ENCODE peak calls at places on chromosomes 13 and 19, in six cellular contexts. Z is activated T-helper 9 cell treated with anti-CD3 and anti-CD28 coated beads, Interleukin-2, amount 50 U/mL, for 16 hours; W is psoas muscle; G is hippocampal formation; H is CD4-positive, alpha-beta T cell; N is stimulated activated CD8-positive, alpha-beta memory T cell treated with anti-CD3 and anti-CD28 coated beads, Interleukin-7, amount 100 ng/mL, for 1 hour. A is an unnamed sample.

GRCh38 chr13:110856941-110857835 is 57.7 kb downstream of the ANKRD10 start:
- DNase-seq in Z (no peak), W (no peak), G (no peak), H (no peak), N (no peak), A (no peak)

GRCh38 chr19:50719566-50719965 is at the start of gene SHANK1:
- DNase-seq in Z (no peak), W (no peak), G (no peak), H (no peak), N (no peak), A (peak; percentile 18)

GRCh38 chr13:82259284-82259683 is 1623.0 kb downstream of the SLITRK1 start:
- DNase-seq in Z (no peak), W (no peak), G (no peak), H (no peak), N (no peak), A (no peak)

GRCh38 chr19:50280983-50281382 is 48.2 kb downstream of the KCNC3 start:
- DNase-seq in Z (no peak), W (no peak), G (no peak), H (no peak), N (no peak), A (no peak)

GRCh38 chr13:109789262-109789661 is 2.9 kb upstream of the IRS2 start:
- DNase-seq in Z (no peak), W (no peak), G (no peak), H (no peak), N (no peak), A (no peak)

GRCh38 chr13:28866932-28867331 is 46.8 kb downstream of the MTUS2 start:
- DNase-seq in Z (no peak), W (no peak), G (no peak), H (no peak), N (no peak), A (no peak)

GRCh38 chr19:35533201-35533821 is at the start of gene GAPDHS:
- DNase-seq in Z (no peak), W (no peak), G (no peak), H (no peak), N (no peak), A (no peak)

GRCh38 chr19:33624586-33625153 is 2.9 kb downstream of the CHST8 start:
- DNase-seq in Z (no peak), W (no peak), G (no peak), H (no peak), N (no peak), A (no peak)

GRCh38 chr19:48511800-48512503 is at the start of gene LMTK3:
- DNase-seq in Z (peak; percentile 70), W (no peak), G (peak; percentile 92), H (peak; percentile 87), N (peak; percentile 50), A (peak; percentile 82)

GRCh38 chr19:32324631-32325215 is 20.7 kb upstream of the ZNF507 start:
- DNase-seq in Z (no peak), W (no peak), G (peak; percentile 9), H (no peak), N (no peak), A (no peak)

GRCh38 chr19:2047449-2048103 is 3.5 kb downstream of the MKNK2 start:
- DNase-seq in Z (no peak), W (peak; percentile 85), G (no peak), H (no peak), N (no peak), A (no peak)

GRCh38 chr19:33444238-33444992 is 70.9 kb downstream of the CEBPG start:
- DNase-seq in Z (no peak), W (no peak), G (no peak), H (no peak), N (no peak), A (no peak)

GRCh38 chr13:93951153-93951552 is 528.3 kb downstream of the DCT start:
- DNase-seq in Z (no peak), W (no peak), G (no peak), H (no peak), N (no peak), A (no peak)

GRCh38 chr13:58907347-58907746 is 1256.4 kb downstream of the DIAPH3 start:
- DNase-seq in Z (no peak), W (no peak), G (no peak), H (no peak), N (no peak), A (no peak)

GRCh38 chr19:14434543-14435319 is 1.6 kb downstream of the PKN1 start:
- DNase-seq in Z (no peak), W (peak; percentile 63), G (no peak), H (no peak), N (no peak), A (no peak)

GRCh38 chr19:49132974-49133609 is 13.7 kb downstream of the PPFIA3 start:
- DNase-seq in Z (no peak), W (peak; percentile 56), G (no peak), H (peak; percentile 49), N (no peak), A (no peak)

A was measured in hypothalamus.